ENCODE peak calls at places on chromosomes 7 and 10, in ten cellular contexts. K is uterus; F is Calu3; M is BJ; C is mesothelial cell of epicardium; S is activated CD8-positive, alpha-beta T cell treated with anti-CD3 and anti-CD28 coated beads for 36 hours; N is GM12864; E is progenitor cell of endocrine pancreas; V is CD8-positive, alpha-beta T cell; G is RWPE1. P is an unnamed sample.

GRCh38 chr7:107779647-107780099 is 23.4 kb downstream of the SLC26A3 start:
- DNase-seq in K (no peak), F (no peak), M (no peak), C (no peak), S (no peak), N (no peak), E (no peak), V (no peak), G (no peak), P (no peak)

GRCh38 chr7:10474048-10474447 is 499.6 kb upstream of the PHF14 start:
- DNase-seq in K (no peak), F (no peak), M (no peak), C (no peak), S (no peak), N (no peak), E (no peak), V (no peak), G (peak), P (no peak)

GRCh38 chr7:617614-618538 is 98.2 kb upstream of the PDGFA start:
- DNase-seq in K (no peak), F (no peak), M (no peak), C (no peak), S (peak), N (no peak), E (no peak), V (no peak), G (no peak), P (no peak)

GRCh38 chr10:103699611-103700435 is 155.6 kb downstream of the SH3PXD2A start:
- DNase-seq in K (no peak), F (no peak), M (no peak), C (no peak), S (no peak), N (no peak), E (no peak), V (no peak), G (no peak), P (no peak)

GRCh38 chr10:50636576-50636975 is 12.8 kb upstream of the SGMS1 start:
- DNase-seq in K (no peak), F (no peak), M (no peak), C (no peak), S (peak), N (no peak), E (no peak), V (no peak), G (no peak), P (no peak)

GRCh38 chr7:24373556-24373955 is 89.6 kb downstream of the NPY start:
- DNase-seq in K (no peak), F (no peak), M (no peak), C (no peak), S (no peak), N (no peak), E (no peak), V (no peak), G (no peak), P (no peak)

GRCh38 chr7:11709240-11709639 is 122.8 kb downstream of the THSD7A start:
- DNase-seq in K (no peak), F (no peak), M (no peak), C (no peak), S (no peak), N (no peak), E (no peak), V (no peak), G (no peak), P (no peak)

GRCh38 chr7:33710608-33711007 is 194.7 kb upstream of the BMPER start:
- DNase-seq in K (no peak), F (no peak), M (no peak), C (no peak), S (no peak), N (no peak), E (no peak), V (no peak), G (no peak), P (no peak)

GRCh38 chr7:55109384-55110167 is 90.8 kb downstream of the EGFR start:
- DNase-seq in K (no peak), F (no peak), M (no peak), C (no peak), S (no peak), N (no peak), E (no peak), V (no peak), G (peak), P (no peak)

GRCh38 chr10:4344544-4344994 is 481.4 kb upstream of the AKR1E2 start:
- DNase-seq in K (peak), F (peak), M (peak), C (no peak), S (peak), N (no peak), E (no peak), V (no peak), G (peak), P (peak)

GRCh38 chr10:99538287-99538917 is 5.7 kb downstream of the NKX2-3 start:
- DNase-seq in K (no peak), F (no peak), M (no peak), C (no peak), S (no peak), N (no peak), E (no peak), V (no peak), G (no peak), P (no peak)

GRCh38 chr10:99535764-99536399 is 3.1 kb downstream of the NKX2-3 start:
- DNase-seq in K (no peak), F (no peak), M (no peak), C (no peak), S (no peak), N (no peak), E (no peak), V (no peak), G (no peak), P (no peak)

GRCh38 chr10:99537381-99538286 is 4.9 kb downstream of the NKX2-3 start:
- DNase-seq in K (no peak), F (no peak), M (no peak), C (no peak), S (no peak), N (no peak), E (no peak), V (no peak), G (no peak), P (no peak)

GRCh38 chr10:99534939-99535763 is 2.4 kb downstream of the NKX2-3 start:
- DNase-seq in K (no peak), F (no peak), M (no peak), C (no peak), S (peak), N (no peak), E (no peak), V (no peak), G (peak), P (no peak)

DNA sequence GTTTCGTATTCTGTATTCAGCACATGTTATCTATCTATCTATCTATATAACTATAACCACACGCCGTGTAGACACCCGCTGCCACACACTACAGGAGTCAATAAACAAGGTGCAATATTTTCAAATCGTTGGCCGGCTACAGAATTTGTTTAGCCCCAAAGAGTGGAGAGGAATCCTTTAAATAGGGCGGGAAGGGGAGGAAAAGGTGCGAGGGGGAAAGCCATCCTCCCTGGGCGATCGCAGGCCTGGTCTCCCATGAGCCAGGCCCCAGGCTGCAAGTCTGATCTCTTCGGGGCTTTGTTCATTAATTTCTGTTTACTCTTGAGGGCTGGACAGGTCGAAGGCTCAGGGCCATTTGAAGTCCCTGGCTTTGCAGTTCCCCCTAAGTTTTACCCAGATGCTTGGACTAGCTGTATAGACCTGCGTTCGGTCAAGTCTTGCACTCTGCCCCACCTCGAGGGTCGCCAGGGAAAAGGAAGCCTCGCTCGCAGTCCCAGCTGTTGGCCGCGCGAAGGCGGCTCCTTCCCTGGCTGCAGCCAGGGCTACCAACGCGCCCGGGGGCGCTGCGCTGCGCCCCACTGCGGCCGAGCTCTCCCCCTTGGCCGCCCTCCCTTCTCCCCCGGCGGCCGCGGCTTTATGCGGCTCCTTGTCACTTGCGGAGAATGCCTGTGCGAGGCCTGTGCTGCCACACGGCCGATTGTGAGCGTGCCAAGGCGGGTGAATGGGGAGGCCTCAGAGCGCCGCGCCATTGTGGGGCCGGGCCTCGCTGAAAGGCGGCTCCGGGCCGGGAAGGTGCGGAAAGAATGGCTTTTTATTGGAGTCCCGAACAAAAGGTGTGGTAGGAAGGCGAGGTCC is 3.9 kb downstream of the NKX2-3 start:
- DNase-seq in K (no peak), F (peak), M (no peak), C (no peak), S (no peak), N (no peak), E (no peak), V (no peak), G (no peak), P (no peak)
- TF ChIP-seq CTCF in K (no peak), F (no peak), M (no peak), C (no peak), S (no peak), N (no peak), E (no peak), V (no peak), G (no peak), P (no peak)

GRCh38 chr10:92142512-92142911 is 148.4 kb downstream of the CPEB3 start:
- DNase-seq in K (no peak), F (no peak), M (no peak), C (no peak), S (no peak), N (no peak), E (no peak), V (no peak), G (no peak), P (no peak)
- TF ChIP-seq CTCF in K (no peak), F (no peak), M (peak), C (peak), S (no peak), N (no peak), E (no peak), V (no peak), G (no peak), P (no peak)

GRCh38 chr10:75097666-75098285 is 13.7 kb upstream of the SAMD8 start:
- DNase-seq in K (no peak), F (no peak), M (no peak), C (no peak), S (no peak), N (no peak), E (no peak), V (no peak), G (no peak), P (no peak)
- TF ChIP-seq CTCF in K (no peak), F (no peak), M (peak), C (no peak), S (no peak), N (peak), E (peak), V (no peak), G (no peak), P (peak)

GRCh38 chr10:75294518-75294865 is 58.7 kb upstream of the COMTD1 start:
- DNase-seq in K (no peak), F (no peak), M (no peak), C (peak), S (no peak), N (no peak), E (peak), V (no peak), G (no peak), P (no peak)

GRCh38 chr10:75295901-75296441 is 60.2 kb upstream of the COMTD1 start:
- DNase-seq in K (peak), F (no peak), M (no peak), C (no peak), S (no peak), N (no peak), E (no peak), V (no peak), G (no peak), P (no peak)

GRCh38 chr10:75294031-75294437 is 58.3 kb upstream of the COMTD1 start:
- DNase-seq in K (peak), F (no peak), M (no peak), C (no peak), S (no peak), N (no peak), E (no peak), V (no peak), G (no peak), P (no peak)

GRCh38 chr10:75293456-75293840 is 57.7 kb upstream of the COMTD1 start:
- DNase-seq in K (no peak), F (no peak), M (no peak), C (no peak), S (no peak), N (no peak), E (no peak), V (no peak), G (no peak), P (no peak)

DNA sequence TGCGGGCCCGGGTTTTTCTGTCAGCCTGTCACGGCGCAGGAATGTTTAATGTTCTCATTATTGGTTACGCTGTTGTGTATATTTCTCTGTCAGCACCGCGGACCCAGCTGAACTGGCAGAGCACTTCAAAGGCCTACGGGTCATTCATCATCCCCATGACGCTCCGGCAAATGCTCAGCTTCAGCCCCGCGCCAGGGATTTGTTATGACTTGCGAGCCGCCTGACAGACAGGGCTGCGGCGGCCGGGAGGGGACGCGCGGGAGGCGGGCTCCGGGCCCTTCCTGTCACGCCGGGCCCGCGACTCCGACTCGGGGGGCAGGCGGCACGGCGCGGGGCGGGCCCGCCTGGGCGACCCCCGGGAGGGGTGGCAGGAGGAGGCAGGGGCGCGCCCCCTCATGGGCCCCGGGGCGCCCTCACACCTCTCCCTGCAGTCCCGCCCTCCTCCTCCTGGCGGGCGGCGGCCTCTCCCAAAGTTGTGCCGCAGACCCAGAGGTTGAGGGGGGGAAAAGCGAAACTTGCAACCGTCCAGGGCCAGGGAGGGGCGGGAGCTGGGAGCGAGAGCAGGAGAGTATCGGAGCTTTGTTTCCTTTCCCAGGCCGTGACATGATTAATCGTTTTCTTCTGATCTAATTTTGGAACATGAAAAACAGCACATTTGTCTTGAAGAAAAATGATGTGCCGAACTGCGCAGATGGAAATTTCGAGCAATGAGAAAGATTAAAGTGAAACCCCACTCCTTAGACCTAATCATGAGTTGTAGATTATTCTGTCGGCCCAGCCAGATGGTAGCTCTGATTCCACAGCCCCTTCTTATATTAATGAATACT is 59.3 kb upstream of the COMTD1 start:
- DNase-seq in K (peak), F (peak), M (peak), C (peak), S (peak), N (no peak), E (peak), V (peak), G (peak), P (peak)
- TF ChIP-seq CTCF in K (peak), F (peak), M (peak), C (no peak), S (peak), N (peak), E (peak), V (peak), G (peak), P (peak)

GRCh38 chr7:94008537-94008936 is 4.4 kb upstream of the BET1 start:
- DNase-seq in K (no peak), F (no peak), M (no peak), C (no peak), S (peak), N (no peak), E (no peak), V (no peak), G (no peak), P (no peak)

GRCh38 chr7:94015538-94015937 is 11.4 kb upstream of the BET1 start:
- DNase-seq in K (no peak), F (no peak), M (no peak), C (no peak), S (no peak), N (no peak), E (no peak), V (no peak), G (no peak), P (no peak)

GRCh38 chr7:94011714-94012353 is 7.7 kb upstream of the BET1 start:
- DNase-seq in K (no peak), F (no peak), M (no peak), C (no peak), S (no peak), N (no peak), E (no peak), V (no peak), G (no peak), P (no peak)

GRCh38 chr7:94012748-94013147 is 8.6 kb upstream of the BET1 start:
- DNase-seq in K (no peak), F (no peak), M (no peak), C (no peak), S (no peak), N (no peak), E (no peak), V (no peak), G (no peak), P (no peak)
- TF ChIP-seq CTCF in K (no peak), F (no peak), M (no peak), C (no peak), S (no peak), N (no peak), E (no peak), V (no peak), G (no peak), P (no peak)

GRCh38 chr10:113283189-113283588 is 269.7 kb upstream of the HABP2 start:
- DNase-seq in K (no peak), F (no peak), M (no peak), C (no peak), S (no peak), N (no peak), E (no peak), V (no peak), G (no peak), P (no peak)
- TF ChIP-seq CTCF in K (no peak), F (no peak), M (no peak), C (no peak), S (no peak), N (peak), E (peak), V (no peak), G (no peak), P (no peak)

DNA sequence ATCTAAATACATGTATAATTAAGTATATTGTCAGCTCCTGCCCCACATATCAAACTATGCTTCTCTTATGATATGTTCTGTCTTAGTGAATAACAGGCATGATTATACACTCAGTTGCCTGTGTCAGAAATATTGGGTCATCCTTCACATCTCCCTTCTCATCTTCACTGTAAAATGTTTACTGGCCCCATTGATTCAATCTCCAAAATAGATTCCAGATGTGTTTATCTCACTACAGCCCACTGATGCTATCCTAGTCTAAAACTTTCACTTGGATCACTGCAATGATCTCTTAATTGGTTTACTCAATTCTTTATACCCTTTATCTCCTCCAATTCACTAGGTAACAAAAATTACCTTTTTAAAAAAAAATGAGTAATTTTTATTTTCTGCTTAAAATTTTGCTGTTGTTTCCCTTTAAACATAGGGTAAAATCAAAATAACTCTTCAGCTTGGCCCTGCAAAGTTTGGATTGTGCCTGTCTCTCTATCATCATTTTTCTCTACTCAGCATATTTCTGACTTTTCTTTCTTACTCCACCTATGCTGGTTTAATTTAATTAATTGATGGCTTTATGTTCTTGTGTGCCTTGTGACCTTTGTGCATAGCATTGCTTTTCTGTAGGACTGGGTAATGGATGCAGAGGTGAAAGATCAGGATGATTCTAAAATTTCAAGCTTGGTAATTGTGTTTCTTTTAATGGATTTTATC is 233.9 kb upstream of the FOXP2 start:
- DNase-seq in K (no peak), F (no peak), M (no peak), C (no peak), S (no peak), N (no peak), E (no peak), V (no peak), G (no peak), P (no peak)
- TF ChIP-seq CTCF in K (no peak), F (no peak), M (no peak), C (no peak), S (no peak), N (no peak), E (no peak), V (no peak), G (no peak), P (no peak)

GRCh38 chr10:131477457-131478205 is 166.1 kb upstream of the TCERG1L start:
- DNase-seq in K (no peak), F (no peak), M (no peak), C (no peak), S (no peak), N (no peak), E (no peak), V (no peak), G (peak), P (no peak)
- TF ChIP-seq CTCF in K (no peak), F (no peak), M (no peak), C (no peak), S (no peak), N (no peak), E (peak), V (no peak), G (no peak), P (no peak)

GRCh38 chr7:35869810-35870209 is 69.0 kb downstream of the SEPTIN7 start:
- DNase-seq in K (no peak), F (no peak), M (peak), C (no peak), S (no peak), N (no peak), E (no peak), V (no peak), G (no peak), P (no peak)

GRCh38 chr7:35878356-35878755 is 77.5 kb downstream of the SEPTIN7 start:
- DNase-seq in K (no peak), F (no peak), M (no peak), C (no peak), S (no peak), N (no peak), E (no peak), V (no peak), G (no peak), P (no peak)

GRCh38 chr7:35874881-35875280 is 74.0 kb downstream of the SEPTIN7 start:
- DNase-seq in K (no peak), F (no peak), M (no peak), C (no peak), S (no peak), N (no peak), E (no peak), V (no peak), G (no peak), P (no peak)

DNA sequence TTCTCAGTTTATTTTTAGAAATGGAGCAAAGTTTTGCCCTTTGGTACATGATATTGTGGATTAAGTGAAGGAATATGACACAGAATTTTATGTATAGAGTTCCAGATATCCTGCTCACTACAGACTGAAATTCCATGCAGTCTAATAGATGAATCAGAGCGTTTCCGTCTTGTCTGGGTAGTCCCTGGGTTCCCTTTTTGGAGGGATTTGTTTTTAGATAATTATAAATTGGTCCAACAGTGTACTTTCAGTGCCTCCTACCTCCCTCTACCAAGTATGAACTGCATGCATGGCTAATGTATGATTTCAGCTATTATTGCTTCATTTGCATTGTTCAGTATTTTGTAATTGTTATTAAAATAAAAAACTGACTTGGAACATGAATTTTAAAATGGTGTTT is 74.4 kb downstream of the SEPTIN7 start:
- DNase-seq in K (no peak), F (no peak), M (no peak), C (no peak), S (no peak), N (no peak), E (no peak), V (no peak), G (no peak), P (no peak)
- TF ChIP-seq CTCF in K (no peak), F (no peak), M (no peak), C (no peak), S (no peak), N (no peak), E (no peak), V (no peak), G (no peak), P (no peak)